ENCODE peak calls at places on chromosomes 16 and 17, in four cellular contexts. N, B, R and W are unnamed samples.

GRCh38 chr17:59696682-59697277 is 10.4 kb downstream of the PTRH2 start:
- DNase-seq in R (no peak), N (no peak), B (no peak), W (no peak)

GRCh38 chr17:2672026-2672425 is 39.5 kb downstream of the CLUH start:
- DNase-seq in N (no peak), R (no peak), B (no peak), W (no peak)

GRCh38 chr16:309476-309875 is 26.5 kb downstream of the PDIA2 start:
- DNase-seq in B (no peak), N (no peak), R (no peak), W (no peak)

GRCh38 chr17:37273419-37274051 is 102.2 kb upstream of the C17orf78 start:
- DNase-seq in N (no peak), B (no peak), R (no peak), W (no peak)

GRCh38 chr17:19021622-19022083 is 17.1 kb upstream of the FAM83G start:
- DNase-seq in B (no peak), R (no peak), N (no peak), W (peak; percentile 60)

GRCh38 chr16:31200821-31201510 is 1.6 kb downstream of the PYCARD start:
- DNase-seq in B (no peak), R (peak; percentile 31), N (no peak), W (no peak)

GRCh38 chr16:15573274-15573895 is 69.6 kb downstream of the MARF1 start:
- DNase-seq in R (no peak), B (no peak), N (no peak), W (no peak)

GRCh38 chr17:40303009-40303657 is 5.8 kb upstream of the RARA start:
- DNase-seq in R (no peak), N (no peak), B (peak; percentile 54), W (no peak)

GRCh38 chr17:43714338-43715149 is 44.0 kb downstream of the SOST start:
- DNase-seq in N (no peak), R (no peak), B (no peak), W (no peak)

GRCh38 chr17:19978803-19979202 is 1.2 kb upstream of the AKAP10 start:
- DNase-seq in R (no peak), B (no peak), N (no peak), W (no peak)